ENCODE peak calls at places on chromosomes 13 and 19, in five cellular contexts. B is SK-N-SH, L is GM23338, W is PC-3, J is GM23248. P is an unnamed sample.

GRCh38 chr13:97275265-97275664 is 53.1 kb downstream of the MBNL2 start:
- DNase-seq in B (no peak), L (no peak), W (peak), J (peak), P (no peak)

GRCh38 chr13:110638814-110639806 is 23.8 kb downstream of the NAXD start:
- DNase-seq in B (peak), L (no peak), W (no peak), J (no peak), P (no peak)

GRCh38 chr13:98199480-98199879 is 22.4 kb upstream of the RNF113B start:
- DNase-seq in B (no peak), L (peak), W (no peak), J (no peak), P (no peak)

GRCh38 chr19:21698215-21698614 is 69.2 kb downstream of the ZNF100 start:
- DNase-seq in B (peak), L (peak), W (peak), J (peak), P (peak)

GRCh38 chr13:112815871-112816270 is 126.0 kb downstream of the ATP11A start:
- DNase-seq in B (no peak), L (no peak), W (no peak), J (no peak), P (no peak)

GRCh38 chr13:39263033-39263432 is 224.8 kb downstream of the NHLRC3 start:
- DNase-seq in B (peak), L (peak), W (peak), J (peak), P (peak)

GRCh38 chr13:49370390-49370789 is 73.5 kb downstream of the CAB39L start:
- DNase-seq in B (peak), L (no peak), W (no peak), J (no peak), P (peak)

GRCh38 chr19:51632126-51632525 is 1.9 kb upstream of the SIGLEC5 start:
- DNase-seq in B (no peak), L (no peak), W (no peak), J (no peak), P (no peak)

GRCh38 chr19:11479090-11479469 is 1.8 kb downstream of the ELAVL3 start:
- DNase-seq in B (no peak), L (no peak), W (no peak), J (no peak), P (no peak)

GRCh38 chr19:47560999-47561398 is 11.9 kb downstream of the ZNF541 start:
- DNase-seq in B (no peak), L (no peak), W (no peak), J (no peak), P (no peak)

GRCh38 chr19:2426661-2427322 is 594 bp downstream of the TIMM13 start:
- DNase-seq in B (peak), L (peak), W (peak), J (peak), P (peak)

GRCh38 chr19:46411088-46412033 is 2.0 kb downstream of the CCDC8 start:
- DNase-seq in B (no peak), L (no peak), W (no peak), J (no peak), P (no peak)

GRCh38 chr19:34639491-34640085 is 37.4 kb downstream of the SCGB2B2 start:
- DNase-seq in B (peak), L (peak), W (peak), J (peak), P (peak)

GRCh38 chr13:99055286-99056073 is 77.6 kb upstream of the DOCK9 start:
- DNase-seq in B (no peak), L (peak), W (no peak), J (no peak), P (peak)

DNA sequence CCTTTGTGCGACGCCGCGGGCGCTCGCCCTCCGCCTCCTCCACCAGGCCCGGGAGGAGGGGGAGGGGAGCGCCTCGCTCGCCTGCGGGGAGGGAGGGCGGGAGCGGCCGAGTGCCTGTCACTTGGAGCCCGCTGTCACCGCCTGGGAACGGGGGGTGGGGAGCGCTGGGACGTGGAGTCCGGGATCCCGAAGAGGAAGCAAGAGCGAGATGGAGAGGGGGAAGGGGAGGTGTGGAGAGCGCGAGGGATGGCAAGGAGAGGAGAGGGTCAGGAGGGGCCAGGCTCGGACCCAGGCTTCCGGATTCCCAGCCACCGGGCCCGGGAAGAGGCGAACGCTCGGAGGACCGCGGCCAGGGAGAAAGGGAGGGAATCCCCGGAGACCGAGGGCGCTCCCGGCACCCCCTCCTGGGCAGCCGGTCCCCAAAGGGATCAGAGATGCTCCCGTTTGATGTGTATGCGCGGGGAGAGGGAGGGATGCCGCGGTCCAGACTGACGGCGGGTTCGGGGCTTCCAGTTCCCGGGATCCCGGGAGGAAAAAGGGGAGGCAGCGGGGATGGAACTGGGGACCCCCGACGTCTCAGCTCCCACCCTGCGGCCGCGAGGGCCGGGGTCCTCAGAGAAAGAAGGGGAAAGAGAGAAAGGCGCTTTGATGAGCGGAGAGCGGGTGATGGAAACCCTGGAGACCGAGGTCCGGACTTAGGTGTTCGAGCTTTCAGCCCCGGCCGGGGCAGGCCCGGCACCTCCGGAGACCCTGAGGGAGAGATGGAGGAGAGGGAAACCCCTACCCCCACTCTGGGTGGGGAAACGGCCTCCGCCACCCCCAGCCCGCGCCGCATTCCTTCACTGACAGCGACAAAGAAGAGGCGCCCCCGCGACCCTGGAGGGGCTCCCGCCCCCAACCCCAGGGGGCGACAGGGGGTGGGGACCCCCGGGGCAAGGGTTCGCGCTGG is 4.7 kb upstream of the DPF1 start:
- DNase-seq in B (peak), L (peak), W (no peak), J (no peak), P (peak)
- TF ChIP-seq EZH2phosphoT487 in B (no peak), L (no peak), W (no peak), J (no peak), P (no peak)

GRCh38 chr13:51998723-51999471 is 12.4 kb downstream of the ATP7B start:
- DNase-seq in B (no peak), L (peak), W (peak), J (no peak), P (no peak)
- TF ChIP-seq EZH2phosphoT487 in B (no peak), L (no peak), W (no peak), J (no peak), P (no peak)

DNA sequence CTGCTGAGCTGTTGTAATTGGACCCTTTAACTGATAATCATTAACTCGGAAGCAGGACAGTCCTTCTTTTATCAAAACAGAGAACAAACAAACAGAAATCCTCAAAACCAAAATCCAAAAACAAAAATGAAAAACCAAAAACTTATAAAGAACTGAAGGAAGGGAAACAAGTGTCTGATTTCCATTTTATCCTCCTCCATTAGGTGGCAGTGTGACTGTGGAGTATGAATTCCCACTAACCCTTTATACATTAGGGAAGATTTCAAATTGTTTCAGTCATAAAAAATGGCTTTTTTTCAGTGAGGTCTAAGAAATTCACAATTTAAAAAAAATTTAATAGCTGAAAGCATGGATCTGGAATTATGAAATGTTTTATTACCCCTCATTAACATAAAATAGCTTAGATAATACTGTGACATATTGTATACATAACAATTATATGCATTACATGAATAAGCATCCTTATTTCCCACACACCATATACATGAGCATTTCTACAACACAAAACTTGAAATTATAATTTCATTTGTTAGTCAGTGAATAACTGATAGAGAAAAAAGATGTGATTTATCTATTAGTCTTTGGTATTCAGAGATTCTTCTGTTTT is 1074.3 kb upstream of the PCDH9 start:
- DNase-seq in B (peak), L (peak), W (peak), J (peak), P (peak)
- TF ChIP-seq EZH2phosphoT487 in B (no peak), L (no peak), W (no peak), J (no peak), P (no peak)

GRCh38 chr19:3555653-3556422 is 1.5 kb downstream of the MFSD12 start:
- DNase-seq in B (peak), L (no peak), W (no peak), J (no peak), P (no peak)
- TF ChIP-seq EZH2phosphoT487 in B (no peak), L (no peak), W (no peak), J (no peak), P (no peak)

GRCh38 chr13:46303743-46304385 is 83.2 kb downstream of the RUBCNL start:
- DNase-seq in B (no peak), L (no peak), W (no peak), J (no peak), P (no peak)

GRCh38 chr13:46307554-46307953 is 79.5 kb downstream of the RUBCNL start:
- DNase-seq in B (no peak), L (no peak), W (no peak), J (peak), P (no peak)

GRCh38 chr13:46310066-46310465 is 77.0 kb downstream of the RUBCNL start:
- DNase-seq in B (no peak), L (no peak), W (no peak), J (no peak), P (no peak)

GRCh38 chr13:46304546-46304945 is 82.5 kb downstream of the RUBCNL start:
- DNase-seq in B (no peak), L (no peak), W (no peak), J (no peak), P (no peak)
- TF ChIP-seq EZH2phosphoT487 in B (no peak), L (no peak), W (no peak), J (no peak), P (no peak)

DNA sequence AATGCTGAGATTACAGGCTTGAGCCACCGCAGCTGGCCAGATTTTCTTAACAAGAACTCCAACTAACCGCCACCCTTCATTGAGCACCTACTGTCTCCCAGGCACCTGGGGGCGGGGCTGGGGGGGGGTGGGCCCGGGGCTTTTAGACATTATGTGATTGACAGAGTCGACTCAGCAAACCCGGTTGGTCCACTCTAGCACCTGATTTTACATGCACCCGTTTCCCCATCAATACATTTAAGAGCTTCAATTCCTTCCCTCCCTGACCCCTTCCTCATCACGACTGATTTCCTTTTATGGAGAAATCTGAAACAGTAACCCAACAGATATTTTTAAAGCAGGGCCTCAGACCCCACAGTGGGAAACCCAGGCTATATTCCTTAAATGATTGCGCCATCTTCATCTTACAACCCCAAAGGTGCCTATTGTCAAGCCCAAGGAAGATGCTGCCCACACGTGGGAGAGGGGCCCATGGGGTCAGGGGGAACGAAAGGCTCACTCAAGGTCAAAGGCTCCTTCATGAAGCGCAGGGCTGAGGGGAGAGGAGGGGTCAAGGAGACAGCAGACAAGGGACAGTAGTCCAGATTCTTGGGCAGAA is 1.8 kb downstream of the INSR start:
- DNase-seq in B (no peak), L (peak), W (no peak), J (no peak), P (no peak)
- TF ChIP-seq EZH2phosphoT487 in B (no peak), L (no peak), W (no peak), J (no peak), P (no peak)

DNA sequence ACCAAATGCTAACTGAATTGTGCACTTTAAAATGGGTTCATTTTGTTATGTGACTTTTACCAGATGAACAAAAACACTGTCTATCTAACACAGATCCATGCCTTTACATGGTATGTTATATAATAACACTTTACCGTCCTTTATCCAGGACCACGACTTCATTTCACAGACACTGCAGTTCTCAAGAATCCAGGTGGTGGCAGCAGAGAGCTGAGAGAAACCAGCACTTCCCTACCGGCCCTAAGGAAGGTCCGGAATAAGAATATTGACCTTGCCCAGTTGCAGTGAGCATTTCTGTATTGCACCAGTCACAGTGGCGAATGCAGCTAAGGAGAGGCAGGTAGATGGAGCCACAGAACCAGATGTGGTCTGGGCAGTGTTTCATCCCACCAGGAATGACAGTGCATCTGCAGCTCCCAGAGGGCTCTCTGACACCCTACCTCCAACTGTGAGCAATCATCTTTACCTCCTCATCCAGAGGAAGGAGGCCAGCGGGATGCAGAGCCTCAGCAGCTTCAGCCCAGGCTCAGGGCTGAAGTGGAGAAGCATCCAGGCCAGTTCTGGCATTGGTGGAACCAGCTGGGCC is 44.6 kb downstream of the ZNF787 start:
- DNase-seq in B (peak), L (peak), W (peak), J (peak), P (peak)
- TF ChIP-seq EZH2phosphoT487 in B (no peak), L (no peak), W (no peak), J (no peak), P (no peak)

DNA sequence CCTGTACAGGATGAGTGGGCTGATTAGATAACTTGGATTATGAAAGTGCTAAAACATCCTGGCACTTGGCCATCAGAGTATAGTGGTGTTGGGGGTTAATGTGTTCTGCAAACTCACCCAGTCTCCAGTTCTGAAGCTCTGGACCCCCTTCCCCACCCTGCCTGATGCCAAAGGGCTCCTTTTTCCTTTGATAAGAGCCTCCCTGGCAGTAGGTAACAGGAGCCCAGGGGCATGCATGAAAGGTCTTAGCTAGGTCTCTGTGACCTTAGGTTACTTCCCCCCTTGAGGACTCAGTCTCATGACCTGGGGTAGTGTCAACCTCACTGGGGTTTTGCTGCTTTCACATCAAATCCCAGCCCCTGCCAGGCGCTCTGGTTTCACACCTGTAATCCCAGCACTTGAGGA is 2.5 kb downstream of the RPS28 start:
- DNase-seq in B (no peak), L (no peak), W (no peak), J (no peak), P (no peak)
- TF ChIP-seq EZH2phosphoT487 in B (no peak), L (no peak), W (no peak), J (no peak), P (no peak)

GRCh38 chr13:40648040-40648439 is 18.4 kb downstream of the FOXO1 start:
- DNase-seq in B (peak), L (no peak), W (no peak), J (no peak), P (no peak)
- TF ChIP-seq EZH2phosphoT487 in B (no peak), L (no peak), W (no peak), J (no peak), P (no peak)

DNA sequence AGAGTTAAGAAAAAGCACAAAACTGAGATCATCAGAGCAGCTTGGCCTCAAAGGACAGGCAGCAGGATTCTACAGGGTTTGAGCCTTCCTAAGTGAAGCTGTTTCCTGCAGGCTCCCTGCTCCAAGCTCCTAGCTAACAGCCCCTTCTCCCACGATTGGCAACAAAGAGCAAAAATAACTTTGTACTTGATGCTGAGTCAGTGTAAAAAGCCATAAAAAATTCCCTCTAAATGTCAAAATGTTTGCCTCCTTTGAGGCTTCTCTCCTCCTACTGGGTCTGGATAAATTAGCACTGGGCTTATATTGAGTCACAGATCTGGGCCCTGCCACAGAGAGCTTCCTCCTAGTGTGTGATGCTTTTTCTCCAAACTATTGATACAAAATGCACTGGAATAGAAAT is 153.3 kb downstream of the TNFRSF19 start:
- DNase-seq in B (no peak), L (no peak), W (peak), J (peak), P (no peak)
- TF ChIP-seq EZH2phosphoT487 in B (no peak), L (no peak), W (no peak), J (no peak), P (no peak)